ENCODE peak calls at places on chromosomes 1 and 21, in five cellular contexts. M is mesenchymal stem cell, A is stomach, F is DMS153, H is COR-L47. K is an unnamed sample.

GRCh38 chr1:33370286-33370685 is 49.4 kb upstream of the A3GALT2 start:
- DNase-seq in M (no peak), F (no peak), A (no peak), H (no peak), K (no peak)

GRCh38 chr1:156376146-156376545 is 7.1 kb downstream of the RHBG start:
- DNase-seq in M (no peak), A (no peak), H (no peak), F (no peak), K (peak; percentile 82)

GRCh38 chr1:156691665-156692408 is 13.5 kb downstream of the CRABP2 start:
- DNase-seq in A (no peak), M (peak; percentile 50), F (no peak), H (no peak), K (no peak)

GRCh38 chr1:33045246-33045645 is 8.6 kb upstream of the AK2 start:
- DNase-seq in F (no peak), H (no peak), M (no peak), A (peak; percentile 50), K (no peak)

GRCh38 chr1:174768949-174769348 is 230.8 kb upstream of the CACYBP start:
- DNase-seq in H (no peak), F (no peak), A (no peak), M (no peak), K (no peak)

GRCh38 chr1:184390889-184391288 is 4.1 kb downstream of the C1orf21 start:
- DNase-seq in A (no peak), F (no peak), H (no peak), M (peak; percentile 45), K (no peak)

GRCh38 chr1:230144765-230145504 is 77.9 kb downstream of the GALNT2 start:
- DNase-seq in F (no peak), A (no peak), H (no peak), M (no peak), K (no peak)

GRCh38 chr1:59506952-59507351 is 210.1 kb downstream of the FGGY start:
- DNase-seq in H (no peak), A (no peak), M (peak; percentile 44), F (no peak), K (peak; percentile 99)

GRCh38 chr1:32204943-32205361 is 519 bp upstream of the IQCC start:
- DNase-seq in H (peak; percentile 43), M (no peak), F (no peak), A (no peak), K (no peak)

GRCh38 chr1:201530741-201531521 is 8.0 kb upstream of the NAV1 start:
- DNase-seq in M (peak; percentile 90), A (peak; percentile 67), H (peak; percentile 67), F (peak; percentile 36), K (peak; percentile 65)

GRCh38 chr1:7299994-7300393 is 471.1 kb upstream of the VAMP3 start:
- DNase-seq in H (no peak), M (peak; percentile 87), F (no peak), A (no peak), K (no peak)

GRCh38 chr1:177948336-177948972 is 21.4 kb downstream of the SEC16B start:
- DNase-seq in F (peak; percentile 63), M (peak; percentile 75), H (peak; percentile 45), A (peak; percentile 66), K (peak; percentile 57)

GRCh38 chr1:23825762-23826522 is 713 bp upstream of the HMGCL start:
- DNase-seq in A (no peak), F (no peak), H (no peak), M (no peak), K (no peak)

GRCh38 chr1:155125946-155126493 is 1.7 kb upstream of the EFNA1 start:
- DNase-seq in M (peak; percentile 52), A (peak; percentile 91), F (no peak), H (no peak), K (no peak)

GRCh38 chr1:222941425-222941824 is 126.6 kb downstream of the DISP1 start:
- DNase-seq in H (no peak), F (no peak), M (no peak), A (no peak), K (no peak)

GRCh38 chr1:196372896-196373536 is 235.2 kb downstream of the KCNT2 start:
- DNase-seq in M (peak; percentile 54), F (no peak), H (no peak), A (no peak), K (peak; percentile 21)

GRCh38 chr1:32246888-32247273 is at the start of gene FAM167B:
- DNase-seq in F (no peak), H (no peak), M (no peak), A (no peak), K (no peak)

GRCh38 chr1:96370752-96371151 is 350.8 kb upstream of the PTBP2 start:
- DNase-seq in H (no peak), A (no peak), M (peak; percentile 91), F (no peak), K (peak; percentile 1)

GRCh38 chr1:235943581-235944114 is 76.9 kb upstream of the LYST start:
- DNase-seq in H (no peak), A (no peak), F (no peak), M (peak; percentile 98), K (peak; percentile 75)

GRCh38 chr1:67126111-67126746 is 8.5 kb downstream of the C1orf141 start:
- DNase-seq in H (no peak), M (peak; percentile 29), F (no peak), A (no peak), K (peak; percentile 8)

GRCh38 chr1:228089520-228090380 is 7.2 kb downstream of the ARF1 start:
- DNase-seq in A (peak; percentile 25), F (no peak), M (no peak), H (no peak), K (peak; percentile 82)

GRCh38 chr1:160997323-160998038 is 23.5 kb downstream of the F11R start:
- DNase-seq in H (peak; percentile 21), F (no peak), M (peak; percentile 74), A (peak; percentile 83), K (peak; percentile 69)

GRCh38 chr1:228980232-228980969 is 245.1 kb downstream of the RHOU start:
- DNase-seq in H (no peak), A (no peak), F (no peak), M (no peak), K (no peak)

GRCh38 chr21:26961704-26962103 is 5.2 kb downstream of the ADAMTS5 start:
- DNase-seq in H (no peak), F (no peak), A (no peak), M (no peak), K (peak; percentile 44)

GRCh38 chr1:53500184-53501064 is 41.2 kb downstream of the DMRTB1 start:
- DNase-seq in H (no peak), F (no peak), M (peak; percentile 31), A (no peak), K (no peak)

GRCh38 chr1:185920602-185921001 is 186.4 kb downstream of the HMCN1 start:
- DNase-seq in H (peak; percentile 33), M (no peak), F (no peak), A (no peak), K (no peak)

GRCh38 chr21:42262826-42263225 is 43.9 kb downstream of the ABCG1 start:
- DNase-seq in M (peak; percentile 53), H (no peak), F (peak; percentile 35), A (peak; percentile 88), K (no peak)

GRCh38 chr1:223003549-223003948 is 139.5 kb downstream of the TLR5 start:
- DNase-seq in A (no peak), F (no peak), M (no peak), H (no peak), K (no peak)

GRCh38 chr1:245411245-245411644 is 256.5 kb downstream of the KIF26B start:
- DNase-seq in H (no peak), A (no peak), M (peak; percentile 76), F (no peak), K (peak; percentile 31)

GRCh38 chr1:22131875-22132486 is 10.9 kb downstream of the WNT4 start:
- DNase-seq in H (peak; percentile 61), M (peak; percentile 44), F (peak; percentile 52), A (peak; percentile 68), K (no peak)

GRCh38 chr1:16266411-16267118 is 29.6 kb upstream of the CPLANE2 start:
- DNase-seq in H (no peak), F (no peak), A (no peak), M (peak; percentile 29), K (no peak)

GRCh38 chr1:67257173-67257535 is 50.5 kb upstream of the IL12RB2 start:
- DNase-seq in H (no peak), A (no peak), M (no peak), F (no peak), K (no peak)

GRCh38 chr1:81699234-81699633 is 101.5 kb upstream of the ADGRL2 start:
- DNase-seq in M (peak; percentile 65), H (no peak), A (no peak), F (peak; percentile 30), K (no peak)

GRCh38 chr1:209926045-209926444 is 12.0 kb upstream of the SYT14 start:
- DNase-seq in H (peak; percentile 94), F (peak; percentile 93), M (no peak), A (no peak), K (no peak)

K was measured in MV-4-11.